ENCODE peak calls at places on chromosomes 6 and 20, in nine cellular contexts. B is neural crest cell, V is natural killer cell, L is cardiac fibroblast, S is endothelial cell, C is bronchial epithelial cell, P is left lung, I is RWPE2, R is HFFc6. Y is an unnamed sample.

GRCh38 chr20:51456511-51457280 is 85.8 kb downstream of the NFATC2 start:
- DNase-seq in S (no peak), P (peak), R (peak), V (no peak), L (peak), I (peak), C (peak), B (no peak), Y (no peak)

GRCh38 chr6:75893776-75894152 is 144.7 kb downstream of the MYO6 start:
- DNase-seq in B (no peak), P (no peak), I (no peak), C (no peak), R (no peak), V (no peak), S (no peak), L (no peak), Y (no peak)

GRCh38 chr20:21391495-21392298 is 5.6 kb downstream of the NKX2-4 start:
- DNase-seq in S (peak), P (no peak), B (no peak), C (no peak), V (no peak), R (no peak), I (no peak), L (no peak), Y (no peak)

GRCh38 chr6:390914-391558 is 516 bp upstream of the IRF4 start:
- DNase-seq in L (peak), S (no peak), C (no peak), B (no peak), I (no peak), P (no peak), R (peak), V (no peak), Y (peak)

GRCh38 chr6:215335-216034 is 76.8 kb upstream of the DUSP22 start:
- DNase-seq in R (no peak), V (peak), C (peak), B (no peak), P (peak), L (peak), I (peak), S (no peak), Y (no peak)

GRCh38 chr6:36676142-36677058 is 2.1 kb upstream of the CDKN1A start:
- DNase-seq in I (no peak), S (no peak), V (no peak), C (peak), P (no peak), R (no peak), L (no peak), B (no peak), Y (no peak)

GRCh38 chr6:148507774-148508173 is 165.1 kb downstream of the SASH1 start:
- DNase-seq in P (no peak), V (no peak), R (no peak), L (peak), S (no peak), C (no peak), B (no peak), I (no peak), Y (no peak)

GRCh38 chr6:6804843-6805680 is 216.5 kb downstream of the LY86 start:
- DNase-seq in R (no peak), S (no peak), P (no peak), C (peak), B (no peak), I (no peak), L (no peak), V (no peak), Y (no peak)

GRCh38 chr20:16392346-16392745 is 180.9 kb downstream of the KIF16B start:
- DNase-seq in L (no peak), B (no peak), V (no peak), C (no peak), P (no peak), R (no peak), S (no peak), I (no peak), Y (peak)

GRCh38 chr6:38064431-38064830 is 244.9 kb downstream of the ZFAND3 start:
- DNase-seq in I (no peak), B (no peak), S (no peak), V (no peak), P (no peak), R (no peak), L (no peak), C (no peak), Y (no peak)

GRCh38 chr6:37244430-37245310 is 12.9 kb upstream of the TBC1D22B start:
- DNase-seq in C (peak), B (no peak), I (peak), R (peak), S (no peak), L (peak), P (peak), V (no peak), Y (no peak)

GRCh38 chr6:44921787-44922186 is 406.3 kb upstream of the RUNX2 start:
- DNase-seq in B (no peak), I (no peak), R (no peak), C (peak), L (no peak), P (peak), V (no peak), S (no peak), Y (no peak)
- TF ChIP-seq CTCF in B (no peak), I (peak), R (no peak), C (no peak), L (no peak), P (no peak), V (no peak), S (no peak), Y (no peak)

GRCh38 chr20:32761831-32762753 is at the start of gene DNMT3B:
- DNase-seq in S (peak), B (peak), I (peak), V (peak), L (peak), P (peak), C (no peak), R (peak), Y (peak)
- TF ChIP-seq CTCF in S (peak), B (peak), I (peak), V (no peak), L (no peak), P (no peak), C (no peak), R (peak), Y (no peak)

DNA sequence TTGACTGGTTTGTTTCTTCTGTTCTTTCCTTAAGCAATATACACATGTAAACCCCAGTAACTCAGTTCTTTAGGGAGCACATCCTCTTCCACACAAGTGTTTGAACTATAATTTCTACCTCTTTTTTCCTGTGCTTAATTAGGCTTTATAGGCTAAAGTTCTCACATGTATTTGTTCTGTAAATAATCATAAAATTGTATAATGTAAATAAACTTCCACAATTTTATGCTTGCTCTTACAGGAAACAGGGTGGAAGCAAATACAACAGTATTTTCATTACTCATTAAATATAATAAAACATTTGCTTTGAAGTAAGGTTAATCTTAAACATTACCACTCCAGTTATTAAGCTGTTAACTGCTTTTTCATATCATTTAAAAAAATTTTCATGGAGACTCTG is 26.9 kb downstream of the GPRC6A start:
- DNase-seq in I (no peak), S (no peak), C (no peak), L (no peak), R (no peak), P (no peak), B (no peak), V (no peak), Y (no peak)
- TF ChIP-seq CTCF in I (no peak), S (no peak), C (no peak), L (no peak), R (no peak), P (no peak), B (no peak), V (no peak), Y (no peak)

DNA sequence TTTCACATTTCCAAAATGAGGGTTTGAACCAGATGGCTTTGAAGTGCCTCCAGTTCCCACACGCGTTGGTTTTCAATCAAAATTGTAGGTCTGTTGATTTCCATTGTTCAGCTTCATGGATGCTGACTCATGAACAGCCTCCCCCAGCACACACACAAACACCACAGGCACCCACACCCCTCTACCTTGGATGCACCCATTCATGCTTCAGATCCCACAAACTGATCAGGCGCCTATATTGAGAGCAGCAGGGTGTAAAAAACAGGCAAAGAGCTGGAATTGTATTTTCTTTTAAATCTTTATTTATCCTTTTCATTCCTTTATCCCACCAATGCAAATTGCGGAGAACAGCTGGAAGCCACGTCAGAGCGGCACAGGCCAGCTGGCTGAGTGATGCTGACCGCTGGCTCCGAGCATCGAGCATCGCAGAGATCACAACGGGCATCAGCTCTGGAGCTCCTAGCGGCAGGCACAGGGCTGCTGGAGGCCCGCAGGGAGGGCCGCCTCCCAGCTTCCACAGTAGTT is 29.3 kb upstream of the TBC1D7 start:
- DNase-seq in I (no peak), S (no peak), B (peak), R (no peak), L (peak), P (no peak), V (no peak), C (peak), Y (no peak)
- TF ChIP-seq CTCF in I (no peak), S (no peak), B (no peak), R (no peak), L (peak), P (no peak), V (no peak), C (no peak), Y (no peak)

DNA sequence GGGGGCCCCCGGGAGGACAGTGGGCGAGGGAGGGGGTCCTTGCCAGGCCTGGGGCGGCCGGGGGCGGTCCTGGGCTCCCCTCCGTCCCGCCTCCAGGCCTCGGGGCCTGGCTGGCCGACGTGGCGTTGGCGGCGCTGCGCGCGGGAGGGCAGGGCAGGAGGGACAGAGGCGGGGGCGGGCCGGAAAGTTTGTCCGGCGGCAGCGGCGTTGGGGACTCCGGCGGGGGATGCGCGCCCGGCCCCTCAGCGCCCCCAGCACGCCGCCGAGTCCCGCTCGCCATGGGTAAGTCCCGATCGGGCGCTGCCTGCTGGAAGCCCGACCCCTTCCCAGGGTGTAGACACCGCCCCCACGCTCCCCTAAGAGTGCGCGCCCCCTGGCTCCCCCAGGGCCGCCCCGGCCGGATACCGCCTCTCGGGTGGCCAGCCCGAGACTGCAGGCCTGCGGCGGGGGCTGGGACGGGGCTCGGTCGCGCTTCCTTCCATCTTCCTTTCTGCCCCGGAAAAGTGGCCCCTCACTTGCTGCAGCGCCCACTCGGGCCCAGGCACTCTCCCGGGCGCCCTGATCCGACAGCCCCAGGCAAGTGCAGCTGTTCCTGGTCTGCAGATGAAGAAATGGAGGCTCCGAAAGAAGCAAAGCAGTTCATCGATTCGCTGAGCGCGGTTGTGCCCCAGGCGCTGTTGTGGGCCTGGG is at the start of gene SLC2A10:
- DNase-seq in P (peak), S (peak), B (peak), I (peak), C (no peak), L (peak), R (peak), V (peak), Y (no peak)
- TF ChIP-seq CTCF in P (no peak), S (no peak), B (no peak), I (peak), C (no peak), L (no peak), R (peak), V (no peak), Y (no peak)